ENCODE peak calls at places on chromosomes 6 and 20, in four cellular contexts. J, X, T and U are unnamed samples.

GRCh38 chr6:53377793-53378192 is 29.0 kb upstream of the ELOVL5 start:
- DNase-seq in J (no peak), X (no peak), T (no peak), U (no peak)

GRCh38 chr20:1912056-1912455 is 16.8 kb downstream of the SIRPA start:
- DNase-seq in J (no peak), X (no peak), T (no peak), U (no peak)

GRCh38 chr6:45272626-45273025 is 55.5 kb upstream of the RUNX2 start:
- DNase-seq in J (no peak), X (no peak), T (no peak), U (no peak)

GRCh38 chr6:122494665-122495272 is 23.2 kb upstream of the SERINC1 start:
- DNase-seq in J (no peak), X (no peak), T (no peak), U (no peak)

GRCh38 chr6:118810420-118811027 is 83.4 kb upstream of the ASF1A start:
- DNase-seq in J (no peak), X (no peak), T (peak), U (no peak)

GRCh38 chr6:53124131-53124800 is 24.4 kb downstream of the GCM1 start:
- DNase-seq in J (no peak), X (no peak), T (no peak), U (no peak)

GRCh38 chr6:158143700-158144099 is 24.4 kb downstream of the SERAC1 start:
- DNase-seq in J (no peak), X (peak), T (peak), U (no peak)

GRCh38 chr6:155543141-155543870 is 87.7 kb upstream of the NOX3 start:
- DNase-seq in J (no peak), X (no peak), T (no peak), U (peak)

GRCh38 chr6:81561071-81561564 is 191.4 kb downstream of the TENT5A start:
- DNase-seq in J (no peak), X (no peak), T (no peak), U (no peak)

GRCh38 chr6:147211349-147211748 is 7.1 kb downstream of the STXBP5 start:
- DNase-seq in J (no peak), X (no peak), T (no peak), U (no peak)

GRCh38 chr20:19888269-19888669 is 128.9 kb upstream of the NAA20 start:
- DNase-seq in J (no peak), X (no peak), T (no peak), U (no peak)

GRCh38 chr6:28090902-28091586 is 10.7 kb downstream of the ZNF165 start:
- DNase-seq in J (no peak), X (no peak), T (no peak), U (no peak)

GRCh38 chr6:107699191-107700015 is 124.7 kb downstream of the SCML4 start:
- DNase-seq in J (no peak), X (no peak), T (no peak), U (no peak)

GRCh38 chr6:93932175-93932574 is 512.8 kb upstream of the EPHA7 start:
- DNase-seq in J (no peak), X (no peak), T (no peak), U (no peak)

GRCh38 chr6:36247691-36248090 is 22.2 kb upstream of the PNPLA1 start:
- DNase-seq in J (no peak), X (no peak), T (no peak), U (no peak)

GRCh38 chr6:118663993-118664985 is 12.9 kb upstream of the CEP85L start:
- DNase-seq in J (no peak), X (no peak), T (no peak), U (no peak)

GRCh38 chr20:51211191-51211590 is 188.3 kb upstream of the KCNG1 start:
- DNase-seq in J (no peak), X (no peak), T (no peak), U (no peak)

GRCh38 chr6:69818223-69818930 is 21.6 kb upstream of the LMBRD1 start:
- DNase-seq in J (no peak), X (no peak), T (no peak), U (no peak)

GRCh38 chr20:3003416-3003815 is 40.0 kb upstream of the GNRH2 start:
- DNase-seq in J (no peak), X (no peak), T (no peak), U (no peak)

GRCh38 chr20:2995796-2996195 is 47.6 kb upstream of the GNRH2 start:
- DNase-seq in J (no peak), X (no peak), T (no peak), U (no peak)

GRCh38 chr20:2998728-2999127 is 44.7 kb upstream of the GNRH2 start:
- DNase-seq in J (no peak), X (no peak), T (no peak), U (no peak)

GRCh38 chr20:3000852-3001523 is 42.4 kb upstream of the GNRH2 start:
- DNase-seq in J (no peak), X (peak), T (peak), U (peak)
- TF ChIP-seq CTCF in J (peak), X (peak), T (peak), U (peak)

GRCh38 chr6:126657556-126658129 is 317.7 kb downstream of the CENPW start:
- DNase-seq in J (no peak), X (peak), T (peak), U (no peak)
- TF ChIP-seq CTCF in J (peak), X (peak), T (peak), U (peak)

GRCh38 chr20:4332466-4332865 is 317.1 kb upstream of the RNF24 start:
- DNase-seq in J (no peak), X (no peak), T (no peak), U (no peak)

GRCh38 chr20:4326194-4327065 is 311.1 kb upstream of the RNF24 start:
- DNase-seq in J (no peak), X (no peak), T (peak), U (no peak)

GRCh38 chr20:4328541-4328940 is 313.2 kb upstream of the RNF24 start:
- DNase-seq in J (no peak), X (no peak), T (no peak), U (no peak)

GRCh38 chr20:4327956-4328355 is 312.6 kb upstream of the RNF24 start:
- DNase-seq in J (no peak), X (no peak), T (no peak), U (no peak)

GRCh38 chr20:4329232-4329631 is 313.9 kb upstream of the RNF24 start:
- DNase-seq in J (no peak), X (no peak), T (peak), U (no peak)
- TF ChIP-seq CTCF in J (no peak), X (no peak), T (no peak), U (no peak)

DNA sequence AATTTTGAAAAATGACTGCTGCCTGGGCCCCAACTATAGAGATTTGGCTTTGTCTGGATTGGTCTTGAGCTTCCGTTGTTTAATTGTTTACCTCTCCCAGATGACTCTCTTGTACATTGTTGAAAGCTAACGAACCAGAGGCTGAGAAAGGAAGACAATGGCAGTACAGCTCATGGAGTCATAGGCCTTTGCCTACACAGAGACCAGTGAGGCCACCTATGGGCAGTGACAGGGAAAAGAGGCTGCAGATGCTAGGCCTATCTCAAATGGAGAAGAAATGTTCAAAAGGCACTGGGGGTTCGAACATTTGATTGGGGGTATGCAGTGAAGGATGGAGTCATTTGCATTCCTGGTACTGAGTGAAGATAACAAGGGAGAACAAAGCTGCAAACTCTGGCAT is 29.1 kb downstream of the OPN5 start:
- DNase-seq in J (no peak), X (peak), T (peak), U (no peak)
- TF ChIP-seq CTCF in J (no peak), X (peak), T (no peak), U (peak)

GRCh38 chr20:63955846-63956663 is at the start of gene UCKL1:
- DNase-seq in J (peak), X (peak), T (peak), U (peak)
- TF ChIP-seq CTCF in J (peak), X (peak), T (no peak), U (no peak)

DNA sequence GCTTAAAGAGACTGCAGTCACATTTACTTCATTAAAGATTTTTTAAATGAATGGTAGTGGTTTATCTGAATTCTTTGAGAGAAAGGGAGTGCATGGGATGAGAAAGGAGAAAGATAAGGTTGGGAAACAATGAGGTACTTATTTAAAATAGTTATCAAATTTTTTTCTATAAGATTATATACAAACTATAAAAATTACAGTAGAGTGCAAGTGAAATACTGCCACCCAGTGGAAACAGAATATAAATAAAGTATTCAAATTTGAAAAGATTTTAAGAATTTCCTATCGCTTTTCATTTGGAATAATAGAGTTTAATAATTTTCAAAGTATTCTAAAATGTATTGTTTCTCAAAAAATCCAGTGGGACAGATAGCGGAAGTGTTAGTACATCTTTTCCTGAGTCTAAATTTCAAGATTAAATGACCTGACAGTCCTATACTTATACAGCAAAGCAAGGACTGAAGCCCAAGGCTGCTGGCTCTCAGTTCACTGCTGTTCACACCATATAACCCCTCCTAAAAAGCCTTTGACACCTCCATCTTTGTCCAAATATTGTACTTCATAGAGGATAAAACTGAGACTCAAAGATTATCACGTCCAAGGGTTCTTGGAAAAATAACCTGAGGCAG is 31.1 kb downstream of the EPM2A start:
- DNase-seq in J (no peak), X (no peak), T (peak), U (no peak)
- TF ChIP-seq CTCF in J (peak), X (peak), T (no peak), U (peak)

GRCh38 chr6:113120214-113120576 is 737.0 kb upstream of the MARCKS start:
- DNase-seq in J (no peak), X (no peak), T (peak), U (peak)

GRCh38 chr6:113120577-113121285 is 736.4 kb upstream of the MARCKS start:
- DNase-seq in J (no peak), X (peak), T (peak), U (peak)

GRCh38 chr6:113128020-113128419 is 729.1 kb upstream of the MARCKS start:
- DNase-seq in J (no peak), X (no peak), T (no peak), U (no peak)

GRCh38 chr6:113122060-113122459 is 735.1 kb upstream of the MARCKS start:
- DNase-seq in J (no peak), X (peak), T (no peak), U (peak)
- TF ChIP-seq CTCF in J (no peak), X (no peak), T (no peak), U (peak)

GRCh38 chr20:62584671-62585512 is 57.4 kb upstream of the SLCO4A1 start:
- DNase-seq in J (no peak), X (no peak), T (no peak), U (no peak)
- TF ChIP-seq CTCF in J (no peak), X (no peak), T (no peak), U (no peak)

DNA sequence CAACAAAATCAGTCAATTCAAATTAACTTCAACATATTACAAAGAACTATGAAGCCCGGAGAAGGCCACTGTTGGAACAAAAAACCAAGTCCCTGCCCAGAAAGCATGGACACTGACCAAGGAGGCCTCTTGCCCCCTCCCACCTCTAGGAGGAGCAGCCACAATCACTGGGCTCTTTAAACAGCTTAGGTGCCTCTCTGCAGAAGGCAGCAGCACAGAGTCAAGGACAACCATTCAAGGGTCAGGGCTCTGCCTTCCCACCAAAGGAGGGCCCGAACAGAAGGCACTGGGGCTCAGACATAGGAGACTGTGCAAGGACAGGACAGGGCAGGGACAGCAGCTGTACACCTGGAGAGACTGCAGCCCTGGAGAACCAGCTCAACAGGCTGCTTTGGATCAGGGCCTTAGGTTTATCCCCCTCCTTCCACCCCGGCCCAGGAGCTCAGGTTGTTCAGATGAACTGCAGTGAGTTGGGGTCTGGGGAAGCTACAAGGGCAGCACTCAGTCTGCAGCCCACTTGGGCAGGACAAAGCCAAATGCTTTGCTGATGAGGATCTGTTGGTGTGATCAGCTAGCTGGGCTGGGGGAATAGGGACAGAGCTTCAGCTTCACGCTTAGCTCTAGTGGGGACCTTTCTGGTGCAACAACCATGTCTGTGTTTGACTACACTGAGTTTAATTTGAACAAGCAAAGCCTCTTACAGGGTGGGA is 17.8 kb downstream of the TOMM34 start:
- DNase-seq in J (no peak), X (peak), T (no peak), U (no peak)
- TF ChIP-seq CTCF in J (no peak), X (peak), T (no peak), U (peak)